ENCODE peak calls at places on chromosomes 3 and 15, in nine cellular contexts. H is Peyer's patch, J is sigmoid colon, A is heart left ventricle, S is K562, K is breast epithelium, E is A673, N is fibroblast of lung, V is GM23338. L is an unnamed sample. For H3K36me3, the result is how much of the 10 kb centered on the place peaks cover.

GRCh38 chr3:172760406-172760805 is 9.9 kb downstream of the ECT2 start:
- DNase-seq in A (no peak), N (peak), H (no peak), K (no peak), V (no peak), E (no peak), J (no peak), S (peak), L (no peak)

GRCh38 chr3:138694287-138695007 is 85.9 kb downstream of the FAIM start:
- DNase-seq in S (no peak), A (no peak), J (no peak), N (peak), K (no peak), H (no peak), V (no peak), E (no peak), L (no peak)

GRCh38 chr15:63626955-63627354 is 29.8 kb downstream of the FBXL22 start:
- DNase-seq in J (no peak), H (no peak), E (no peak), K (no peak), V (no peak), S (no peak), A (no peak), N (no peak), L (no peak)

GRCh38 chr3:43187836-43188479 is 82.1 kb upstream of the POMGNT2 start:
- DNase-seq in N (no peak), J (no peak), A (no peak), S (no peak), K (no peak), H (no peak), V (no peak), E (no peak), L (no peak)

GRCh38 chr3:106088270-106088669 is 219.5 kb upstream of the CBLB start:
- DNase-seq in N (peak), J (no peak), A (no peak), H (no peak), S (no peak), E (no peak), V (no peak), K (no peak), L (no peak)

GRCh38 chr3:140568842-140569520 is 108.9 kb upstream of the TRIM42 start:
- DNase-seq in J (no peak), E (no peak), V (no peak), A (peak), N (peak), H (no peak), S (no peak), K (peak), L (no peak)

GRCh38 chr15:47945869-47946666 is 174.7 kb upstream of the SLC24A5 start:
- DNase-seq in K (no peak), A (no peak), N (no peak), V (no peak), E (peak), J (no peak), H (no peak), S (no peak), L (no peak)

GRCh38 chr3:2921903-2922302 is 188.3 kb downstream of the IL5RA start:
- DNase-seq in E (peak), N (peak), K (no peak), A (no peak), S (no peak), J (no peak), H (no peak), V (peak), L (no peak)

GRCh38 chr3:142028174-142028833 is 121.0 kb downstream of the TFDP2 start:
- DNase-seq in V (peak), E (peak), N (peak), J (no peak), A (no peak), S (peak), K (no peak), H (no peak), L (no peak)

GRCh38 chr3:42254566-42254965 is 11.4 kb downstream of the CCK start:
- DNase-seq in E (no peak), H (no peak), K (no peak), N (no peak), J (no peak), V (peak), S (no peak), A (no peak), L (no peak)

GRCh38 chr15:68312701-68313204 is 35.2 kb downstream of the FEM1B start:
- DNase-seq in H (peak), N (peak), K (peak), A (no peak), J (no peak), E (no peak), V (no peak), S (no peak), L (peak)

GRCh38 chr15:51756482-51756881 is 5.1 kb downstream of the TMOD2 start:
- DNase-seq in H (no peak), K (no peak), N (no peak), V (no peak), A (no peak), S (no peak), J (no peak), E (no peak), L (no peak)

GRCh38 chr15:74196175-74196574 is 6.4 kb downstream of the STRA6 start:
- DNase-seq in H (peak), E (peak), K (no peak), S (no peak), N (peak), A (no peak), J (no peak), V (no peak), L (no peak)

GRCh38 chr3:42764561-42765295 is 8.3 kb downstream of the CCDC13 start:
- DNase-seq in H (no peak), E (no peak), K (no peak), A (no peak), V (no peak), J (no peak), N (no peak), S (no peak), L (no peak)

GRCh38 chr3:72340476-72341379 is 507.5 kb downstream of the SHQ1 start:
- DNase-seq in S (no peak), V (no peak), K (no peak), N (no peak), J (no peak), E (no peak), H (no peak), A (no peak), L (no peak)

GRCh38 chr3:9826815-9827574 is 16.8 kb downstream of the RPUSD3 start:
- DNase-seq in S (peak), J (peak), V (peak), E (peak), N (no peak), H (no peak), A (no peak), K (no peak), L (no peak)

DNA sequence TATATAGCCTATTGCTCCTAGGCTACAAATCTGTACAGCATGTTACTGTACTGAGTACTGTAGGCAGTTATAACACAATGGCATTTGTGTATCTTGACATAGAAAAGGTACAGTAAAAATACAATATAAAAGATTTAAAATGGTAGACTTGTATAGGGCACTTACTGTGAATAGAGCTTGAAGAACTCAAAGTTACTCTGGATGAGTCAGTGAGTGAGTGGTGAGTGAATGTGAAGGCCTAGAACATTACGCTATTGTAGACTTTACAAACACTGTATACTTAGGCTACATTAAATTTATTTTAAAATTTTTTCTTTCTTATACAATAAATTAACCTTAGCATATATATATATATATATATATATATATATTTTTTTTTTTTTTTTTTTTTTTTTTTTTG is 140.0 kb upstream of the UBE2E1 start:
- DNase-seq in E (no peak), S (no peak), N (no peak), H (no peak), A (no peak), K (no peak), J (no peak), V (no peak), L (no peak)
- H3K27ac ChIP-seq in E (no peak), S (no peak), N (no peak), H (no peak), A (no peak), K (no peak), J (no peak), V (no peak), L (no peak)

GRCh38 chr15:81313686-81314085 is 10.3 kb downstream of the STARD5 start:
- DNase-seq in H (no peak), V (no peak), A (no peak), K (no peak), E (no peak), N (no peak), S (no peak), J (no peak), L (no peak)

GRCh38 chr15:81317642-81318017 is 6.3 kb downstream of the STARD5 start:
- DNase-seq in V (no peak), J (no peak), N (no peak), E (no peak), K (no peak), H (peak), S (no peak), A (no peak), L (no peak)

GRCh38 chr15:81315452-81316203 is 8.3 kb downstream of the STARD5 start:
- DNase-seq in H (peak), A (no peak), K (no peak), J (no peak), S (no peak), V (no peak), N (no peak), E (no peak), L (no peak)

GRCh38 chr15:81314378-81314777 is 9.6 kb downstream of the STARD5 start:
- DNase-seq in V (no peak), J (no peak), E (no peak), S (no peak), N (no peak), H (peak), A (no peak), K (no peak), L (no peak)

GRCh38 chr15:81316267-81316666 is 7.7 kb downstream of the STARD5 start:
- DNase-seq in V (no peak), E (no peak), A (no peak), N (no peak), H (no peak), J (no peak), S (no peak), K (no peak), L (no peak)
- H3K36me3 ChIP-seq in V (under half), E (under half), A (half or more), N (under half), H (under half), J (under half), S (under half), K (under half), L (under half)

DNA sequence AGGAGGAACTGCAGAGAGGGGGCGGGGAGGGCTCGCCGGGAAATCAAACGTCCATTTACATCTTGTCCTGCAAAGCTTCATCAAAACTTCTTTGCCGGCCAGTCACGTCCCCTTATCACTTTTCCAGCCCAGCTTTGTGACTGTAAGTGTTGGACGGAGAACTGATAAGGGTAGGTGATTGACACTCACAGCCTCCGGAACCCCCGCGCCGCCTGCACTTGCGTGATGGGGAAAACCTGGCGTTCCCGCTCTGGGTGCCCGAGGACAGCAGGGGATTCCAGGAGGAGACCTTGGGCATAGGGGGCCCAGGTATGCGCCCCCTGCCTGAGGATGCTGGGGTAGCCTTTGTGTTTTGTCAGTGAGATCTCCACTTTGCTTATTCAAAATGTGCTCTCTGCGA is 72.8 kb upstream of the ANKRD34C start:
- DNase-seq in A (no peak), E (no peak), H (no peak), N (no peak), J (no peak), V (peak), S (peak), K (no peak), L (no peak)
- TF ChIP-seq CTCF in A (peak), E (peak), H (no peak), N (no peak), J (no peak), V (peak), S (peak), K (no peak), L (no peak)

GRCh38 chr15:31238906-31239305 is 87.7 kb upstream of the KLF13 start:
- DNase-seq in A (no peak), J (peak), E (no peak), H (no peak), K (no peak), S (no peak), N (no peak), V (no peak), L (peak)
- H3K27ac ChIP-seq in A (peak), J (no peak), E (no peak), H (no peak), K (no peak), S (no peak), N (no peak), V (no peak), L (no peak)

GRCh38 chr3:16364323-16364722 is 99.3 kb downstream of the OXNAD1 start:
- DNase-seq in K (no peak), V (no peak), H (no peak), J (no peak), N (no peak), S (no peak), A (no peak), E (no peak), L (no peak)
- H3K36me3 ChIP-seq in K (under half), V (under half), H (under half), J (under half), N (under half), S (under half), A (half or more), E (under half), L (under half)

GRCh38 chr3:127749361-127749760 is 73.0 kb downstream of the MGLL start:
- DNase-seq in H (no peak), N (peak), J (no peak), A (no peak), S (no peak), V (no peak), K (no peak), E (no peak), L (no peak)

GRCh38 chr3:127748754-127749327 is 73.5 kb downstream of the MGLL start:
- DNase-seq in E (no peak), A (no peak), H (peak), S (no peak), N (peak), V (no peak), J (peak), K (no peak), L (no peak)

GRCh38 chr3:127750226-127751031 is 71.9 kb downstream of the MGLL start:
- DNase-seq in N (peak), V (no peak), H (peak), A (no peak), K (no peak), E (no peak), S (no peak), J (no peak), L (no peak)

GRCh38 chr3:127751163-127751621 is 71.1 kb downstream of the MGLL start:
- DNase-seq in V (no peak), H (peak), A (no peak), S (no peak), N (no peak), J (no peak), K (no peak), E (no peak), L (no peak)

DNA sequence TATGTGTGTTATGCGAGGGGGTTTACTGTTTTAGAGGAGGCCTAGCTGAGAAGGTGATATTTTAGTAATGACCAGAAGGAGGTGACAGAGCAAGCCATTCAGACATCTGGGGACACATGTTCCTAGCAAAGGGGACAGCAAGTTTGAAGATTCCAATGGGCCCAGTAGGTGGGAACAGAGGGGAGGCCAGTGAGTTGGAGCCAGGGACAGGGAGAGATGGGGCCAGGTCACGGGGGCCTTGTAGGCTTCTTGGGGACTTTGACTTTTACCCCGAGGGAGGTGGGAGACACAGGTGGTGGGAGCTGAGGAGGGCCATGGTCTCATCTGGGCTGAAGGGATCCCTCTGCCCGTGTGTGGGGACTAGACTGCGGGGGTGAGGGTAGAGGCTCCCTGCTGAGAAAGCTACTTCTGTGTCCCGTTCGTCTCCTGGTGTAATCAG is 72.5 kb downstream of the MGLL start:
- DNase-seq in A (no peak), J (no peak), E (peak), N (no peak), V (peak), H (peak), S (no peak), K (no peak), L (no peak)
- TF ChIP-seq CTCF in A (peak), J (no peak), E (peak), N (no peak), V (peak), H (no peak), S (peak), K (no peak), L (no peak)